ENCODE peak calls at places on chromosomes 12 and 14, in five cellular contexts. P, V, Z, F and A are unnamed samples.

GRCh38 chr14:104694991-104695659 is 5.7 kb downstream of the INF2 start:
- DNase-seq in P (no peak), F (no peak), Z (no peak), V (no peak), A (no peak)

GRCh38 chr12:124419292-124420040 is 124.6 kb downstream of the RFLNA start:
- DNase-seq in Z (no peak), F (no peak), V (no peak), P (no peak), A (peak)

GRCh38 chr12:92593734-92594402 is 108.9 kb upstream of the PLEKHG7 start:
- DNase-seq in P (no peak), Z (no peak), V (peak), F (peak), A (no peak)

GRCh38 chr12:83122623-83122934 is 435.9 kb downstream of the TMTC2 start:
- DNase-seq in V (no peak), Z (no peak), F (no peak), P (no peak), A (no peak)

GRCh38 chr14:35122696-35123387 is 490 bp downstream of the PRORP start:
- DNase-seq in F (peak), P (no peak), V (no peak), Z (peak), A (peak)

GRCh38 chr12:93502802-93503623 is 35.7 kb downstream of the MRPL42 start:
- DNase-seq in F (no peak), V (no peak), P (no peak), Z (no peak), A (peak)

GRCh38 chr14:68682166-68683103 is 110.4 kb downstream of the ZFP36L1 start:
- DNase-seq in V (no peak), Z (peak), P (no peak), F (no peak), A (no peak)

GRCh38 chr14:32986791-32987545 is 48.3 kb downstream of the NPAS3 start:
- DNase-seq in V (no peak), F (no peak), P (no peak), Z (no peak), A (no peak)

GRCh38 chr14:99015833-99016232 is 256.2 kb downstream of the BCL11B start:
- DNase-seq in Z (no peak), F (no peak), V (no peak), P (no peak), A (no peak)

GRCh38 chr14:54114941-54115340 is 158.3 kb upstream of the BMP4 start:
- DNase-seq in F (no peak), P (no peak), V (no peak), Z (no peak), A (no peak)

GRCh38 chr12:128820723-128821432 is 2.9 kb downstream of the SLC15A4 start:
- DNase-seq in F (peak), Z (no peak), P (no peak), V (no peak), A (no peak)
- TF ChIP-seq POLR2A in F (no peak), Z (no peak), P (no peak), V (peak), A (no peak)

GRCh38 chr12:122421263-122421814 is 1.1 kb downstream of the CLIP1 start:
- DNase-seq in Z (peak), P (no peak), V (no peak), F (peak), A (peak)

GRCh38 chr12:122420471-122421262 is 1.8 kb downstream of the CLIP1 start:
- DNase-seq in Z (no peak), V (no peak), P (no peak), F (no peak), A (no peak)

GRCh38 chr12:122421815-122422737 is at the start of gene CLIP1:
- DNase-seq in P (peak), V (peak), F (peak), Z (peak), A (peak)

GRCh38 chr12:122422769-122423257 is 344 bp upstream of the CLIP1 start:
- DNase-seq in P (no peak), V (no peak), F (no peak), Z (peak), A (peak)

GRCh38 chr12:122423258-122424165 is 1.0 kb upstream of the CLIP1 start:
- DNase-seq in Z (peak), F (no peak), V (no peak), P (no peak), A (peak)
- TF ChIP-seq POLR2A in Z (peak), F (no peak), V (peak), P (no peak), A (no peak)

GRCh38 chr12:45989857-45990467 is 412 bp downstream of the SCAF11 start:
- DNase-seq in Z (peak), P (peak), F (peak), V (peak), A (peak)
- TF ChIP-seq POLR2A in Z (no peak), P (peak), F (no peak), V (peak), A (no peak)

GRCh38 chr12:115209230-115209629 is 525.3 kb upstream of the TBX3 start:
- DNase-seq in P (no peak), F (no peak), V (no peak), Z (no peak), A (no peak)

GRCh38 chr12:115213538-115213961 is 529.6 kb upstream of the TBX3 start:
- DNase-seq in P (no peak), V (no peak), Z (no peak), F (no peak), A (no peak)

GRCh38 chr12:115210533-115211252 is 526.7 kb upstream of the TBX3 start:
- DNase-seq in P (no peak), F (no peak), Z (no peak), V (no peak), A (no peak)

GRCh38 chr12:115213118-115213517 is 529.1 kb upstream of the TBX3 start:
- DNase-seq in V (no peak), F (no peak), Z (no peak), P (no peak), A (no peak)

GRCh38 chr12:115212356-115212755 is 528.4 kb upstream of the TBX3 start:
- DNase-seq in F (no peak), V (no peak), Z (no peak), P (no peak), A (no peak)
- TF ChIP-seq POLR2A in F (no peak), V (no peak), Z (no peak), P (no peak), A (no peak)

DNA sequence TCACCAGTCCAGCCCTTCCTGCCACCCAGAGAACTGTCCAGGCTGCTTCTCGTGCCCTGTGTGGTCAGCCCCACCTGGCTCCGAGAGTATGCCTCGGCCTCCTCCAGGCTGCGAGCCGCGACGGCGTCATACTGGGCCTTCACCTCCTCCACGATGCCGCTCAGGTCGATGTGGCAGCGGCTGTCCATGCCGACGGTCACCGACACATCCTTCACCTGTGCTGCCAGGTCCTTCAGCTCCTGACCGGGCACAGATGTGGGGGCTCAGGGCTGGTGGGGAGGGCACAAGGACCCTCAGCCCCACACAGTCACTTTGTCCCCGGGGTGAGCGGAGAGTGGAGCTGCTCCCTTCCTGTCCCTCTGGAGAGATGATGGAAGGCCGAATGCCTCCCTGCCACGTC is 18.3 kb downstream of the KRT80 start:
- DNase-seq in V (no peak), P (no peak), F (no peak), Z (no peak), A (no peak)
- TF ChIP-seq POLR2A in V (no peak), P (no peak), F (no peak), Z (no peak), A (no peak)

DNA sequence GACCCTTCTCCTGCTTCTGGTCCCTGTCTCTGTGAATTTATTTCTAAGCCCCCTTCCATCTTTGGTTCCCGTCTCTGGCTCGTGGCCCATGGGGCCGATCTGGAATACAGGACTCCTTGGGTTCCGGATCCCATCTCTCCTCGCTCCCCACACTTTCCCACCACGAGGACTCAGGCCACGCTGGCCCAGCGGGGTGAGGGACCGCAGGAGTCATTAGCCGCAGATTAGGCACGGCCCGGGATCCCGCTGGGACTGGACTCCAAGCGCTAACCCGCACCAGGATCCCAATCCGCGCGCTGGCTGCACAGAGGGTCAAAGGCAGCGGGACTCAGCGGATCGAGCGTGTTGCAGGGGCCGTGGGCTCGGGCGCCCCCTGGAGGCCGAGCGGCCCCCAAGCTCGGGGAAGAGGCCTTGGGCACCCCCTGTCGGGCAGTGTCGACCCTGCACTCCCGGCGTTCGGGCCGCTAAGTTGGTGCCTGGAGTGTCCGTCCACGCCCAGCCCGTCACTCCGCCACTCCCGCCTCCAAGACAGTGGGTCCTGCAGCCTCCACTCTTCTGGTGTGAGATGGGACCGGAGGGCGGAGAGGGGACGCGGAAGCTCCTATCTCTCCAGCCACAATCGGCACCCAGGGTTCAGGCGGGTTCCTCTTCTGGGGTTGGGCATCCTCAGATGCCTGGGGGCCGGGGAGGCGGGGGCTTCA is 9.5 kb downstream of the SHMT2 start:
- DNase-seq in F (peak), P (peak), Z (peak), V (peak), A (peak)
- TF ChIP-seq POLR2A in F (no peak), P (no peak), Z (no peak), V (no peak), A (no peak)

DNA sequence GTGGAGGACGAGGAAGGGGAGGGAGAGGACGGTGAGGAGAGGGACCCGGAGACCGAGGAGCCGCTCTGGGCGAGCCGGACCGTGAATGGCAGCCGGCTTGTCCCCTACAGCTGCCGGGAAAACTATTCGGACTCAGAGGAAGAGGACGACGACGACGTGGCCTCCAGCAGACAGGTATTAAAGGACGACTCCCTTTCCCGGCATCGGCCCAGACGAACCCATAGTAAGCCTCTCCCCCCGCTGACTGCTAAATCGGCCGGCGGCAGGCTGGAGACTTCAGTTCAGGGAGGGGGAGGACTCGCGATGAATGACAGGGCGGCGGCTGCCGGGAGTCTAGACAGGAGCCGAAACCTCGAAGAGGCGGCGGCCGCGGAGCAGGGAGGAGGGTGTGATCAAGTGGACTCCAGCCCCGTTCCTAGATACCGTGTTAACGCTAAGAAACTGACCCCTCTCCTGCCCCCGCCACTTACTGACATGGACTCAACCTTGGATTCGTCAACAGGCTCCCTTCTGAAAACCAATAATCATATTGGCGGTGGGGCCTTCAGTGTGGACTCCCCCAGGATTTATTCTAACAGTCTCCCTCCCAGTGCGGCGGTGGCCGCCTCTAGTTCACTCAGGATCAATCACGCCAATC is 980 bp downstream of the LEMD3 start:
- DNase-seq in V (peak), F (peak), Z (peak), P (peak), A (peak)
- TF ChIP-seq POLR2A in V (no peak), F (no peak), Z (no peak), P (peak), A (peak)

GRCh38 chr12:99223554-99223953 is 424.0 kb upstream of the GARIN6 start:
- DNase-seq in V (no peak), F (no peak), Z (no peak), P (no peak), A (no peak)

GRCh38 chr12:99224237-99224636 is 423.3 kb upstream of the GARIN6 start:
- DNase-seq in F (no peak), Z (no peak), V (no peak), P (no peak), A (no peak)
- TF ChIP-seq POLR2A in F (no peak), Z (no peak), V (no peak), P (no peak), A (no peak)

DNA sequence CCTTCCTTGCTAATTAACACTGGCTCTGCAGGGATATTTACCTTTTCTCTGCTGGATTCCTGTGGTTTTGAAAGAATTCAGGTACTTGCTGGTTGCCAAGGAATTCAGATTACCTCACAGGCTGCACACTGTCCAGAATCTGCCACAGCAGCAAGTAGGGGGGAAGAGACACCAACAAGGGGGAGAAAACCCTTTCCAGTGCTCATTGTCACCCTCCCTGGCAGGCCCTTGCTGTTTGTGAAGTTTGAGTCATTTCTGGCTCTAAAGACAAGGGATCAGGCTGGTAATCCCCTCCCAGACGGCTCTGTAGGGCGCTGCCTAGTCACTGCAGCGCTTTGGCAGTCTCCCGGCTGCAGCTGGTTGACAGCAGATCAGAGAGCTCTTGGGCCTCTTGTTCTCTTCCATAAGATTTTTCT is 50.8 kb downstream of the TTLL5 start:
- DNase-seq in Z (peak), P (no peak), F (no peak), V (no peak), A (no peak)
- TF ChIP-seq POLR2A in Z (no peak), P (no peak), F (no peak), V (no peak), A (no peak)

DNA sequence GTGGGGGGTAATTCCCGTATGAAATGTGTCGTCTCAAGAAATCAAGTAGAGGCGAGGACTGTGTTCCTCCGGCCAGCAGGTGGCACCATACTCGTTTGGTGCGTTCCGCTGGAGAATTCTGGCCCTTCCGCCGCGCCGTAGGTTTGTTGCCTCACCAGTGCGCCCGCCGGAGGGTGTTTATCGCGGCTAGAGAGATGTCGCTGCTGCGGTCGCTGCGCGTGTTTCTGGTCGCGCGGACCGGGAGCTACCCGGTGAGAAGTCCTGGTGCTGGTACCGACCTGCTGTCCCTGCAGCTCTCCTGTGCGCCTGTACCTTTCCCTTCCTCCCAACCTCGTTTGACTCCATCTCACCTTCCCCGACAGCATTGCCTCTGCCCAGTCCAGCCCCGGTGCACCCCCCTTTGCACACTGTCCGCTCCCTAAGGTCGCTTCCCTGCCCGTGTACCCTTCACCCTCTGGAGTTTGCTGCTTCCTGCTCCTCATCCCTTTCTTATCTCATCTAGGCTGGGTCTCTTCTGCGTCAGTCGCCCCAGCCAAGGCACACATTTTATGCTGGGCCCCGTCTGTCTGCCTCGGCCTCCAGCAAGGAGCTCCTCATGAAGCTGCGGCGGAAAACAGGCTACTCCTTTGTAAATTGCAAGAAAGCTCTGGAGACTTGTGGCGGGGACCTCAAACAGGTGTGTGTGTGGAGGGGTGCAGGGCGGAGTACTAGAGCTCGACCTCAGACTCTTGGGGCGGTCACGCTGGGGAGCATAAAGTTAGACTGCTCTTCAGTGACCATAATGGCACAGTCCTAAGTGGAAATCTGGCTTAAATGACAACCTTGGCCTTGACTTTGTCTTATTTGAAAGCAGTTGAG is at the start of gene TSFM:
- DNase-seq in P (peak), V (peak), F (peak), Z (peak), A (peak)
- TF ChIP-seq POLR2A in P (peak), V (peak), F (no peak), Z (peak), A (peak)